ENCODE peak calls at places on chromosomes 13 and 19, in seven cellular contexts. Y, R, J, O, D, K and B are unnamed samples.

GRCh38 chr19:11288349-11288748 is 7.6 kb upstream of the TSPAN16 start:
- DNase-seq in Y (no peak), R (peak), J (no peak), O (no peak), D (no peak), K (peak), B (no peak)

GRCh38 chr13:48950507-48950886 is 25.2 kb upstream of the FNDC3A start:
- DNase-seq in Y (no peak), R (no peak), J (no peak), O (no peak), D (no peak), K (peak), B (no peak)

GRCh38 chr13:78589206-78589605 is 14.1 kb downstream of the POU4F1 start:
- DNase-seq in Y (no peak), R (no peak), J (peak), O (peak), D (no peak), K (peak), B (peak)

GRCh38 chr13:51584731-51585191 is 499 bp downstream of the WDFY2 start:
- DNase-seq in Y (peak), R (peak), J (peak), O (peak), D (peak), K (peak), B (peak)

GRCh38 chr19:35959040-35959967 is 23.1 kb downstream of the LRFN3 start:
- DNase-seq in Y (peak), R (no peak), J (peak), O (peak), D (no peak), K (no peak), B (no peak)

GRCh38 chr19:49591731-49592485 is 926 bp downstream of the PRR12 start:
- DNase-seq in Y (peak), R (peak), J (peak), O (no peak), D (no peak), K (peak), B (peak)

GRCh38 chr13:43805071-43805468 is 18.3 kb upstream of the ENOX1 start:
- DNase-seq in Y (no peak), R (peak), J (no peak), O (no peak), D (no peak), K (peak), B (peak)

GRCh38 chr13:46571189-46571901 is 18.4 kb downstream of the LRCH1 start:
- DNase-seq in Y (no peak), R (peak), J (no peak), O (no peak), D (peak), K (peak), B (peak)

GRCh38 chr19:16649734-16650133 is 10.2 kb downstream of the SMIM7 start:
- DNase-seq in Y (no peak), R (no peak), J (no peak), O (no peak), D (no peak), K (no peak), B (no peak)

GRCh38 chr13:50521750-50522149 is 321.7 kb downstream of the DLEU7 start:
- DNase-seq in Y (no peak), R (no peak), J (no peak), O (no peak), D (no peak), K (peak), B (peak)

GRCh38 chr13:61608138-61608537 is 192.5 kb upstream of the PCDH20 start:
- DNase-seq in Y (no peak), R (no peak), J (no peak), O (no peak), D (no peak), K (no peak), B (no peak)

GRCh38 chr13:46926856-46927625 is 30.2 kb upstream of the HTR2A start:
- DNase-seq in Y (no peak), R (no peak), J (no peak), O (no peak), D (no peak), K (peak), B (no peak)

GRCh38 chr19:58033741-58034475 is at the start of gene ZSCAN1:
- DNase-seq in Y (no peak), R (no peak), J (peak), O (peak), D (peak), K (peak), B (peak)

GRCh38 chr13:99926014-99926731 is 45.4 kb downstream of the ZIC5 start:
- DNase-seq in Y (no peak), R (peak), J (peak), O (peak), D (no peak), K (peak), B (peak)

GRCh38 chr19:46860125-46860845 is 512 bp upstream of the ARHGAP35 start:
- DNase-seq in Y (peak), R (peak), J (peak), O (peak), D (peak), K (peak), B (peak)

GRCh38 chr13:45231722-45232121 is 30.9 kb upstream of the KCTD4 start:
- DNase-seq in Y (no peak), R (no peak), J (no peak), O (no peak), D (no peak), K (peak), B (no peak)

GRCh38 chr13:31090921-31091624 is 70.6 kb downstream of the HSPH1 start:
- DNase-seq in Y (no peak), R (no peak), J (no peak), O (peak), D (peak), K (peak), B (peak)

GRCh38 chr13:32222046-32222676 is 93.0 kb downstream of the ZAR1L start:
- DNase-seq in Y (no peak), R (no peak), J (no peak), O (no peak), D (no peak), K (no peak), B (no peak)

GRCh38 chr13:26517931-26518330 is 39.6 kb upstream of the WASF3 start:
- DNase-seq in Y (no peak), R (no peak), J (peak), O (no peak), D (no peak), K (no peak), B (no peak)

GRCh38 chr19:50906217-50906616 is 5.0 kb downstream of the KLK4 start:
- DNase-seq in Y (peak), R (peak), J (peak), O (peak), D (no peak), K (no peak), B (no peak)

GRCh38 chr13:66162470-66162869 is 1067.7 kb downstream of the PCDH9 start:
- DNase-seq in Y (no peak), R (no peak), J (no peak), O (no peak), D (no peak), K (no peak), B (no peak)
- H3K4me3 ChIP-seq in Y (no peak), R (no peak), J (no peak), O (no peak), D (no peak), K (no peak), B (no peak)

GRCh38 chr19:38417146-38417543 is 8.9 kb downstream of the RASGRP4 start:
- DNase-seq in Y (no peak), R (no peak), J (no peak), O (no peak), D (no peak), K (no peak), B (no peak)
- H3K4me3 ChIP-seq in Y (no peak), R (no peak), J (no peak), O (no peak), D (no peak), K (no peak), B (no peak)

DNA sequence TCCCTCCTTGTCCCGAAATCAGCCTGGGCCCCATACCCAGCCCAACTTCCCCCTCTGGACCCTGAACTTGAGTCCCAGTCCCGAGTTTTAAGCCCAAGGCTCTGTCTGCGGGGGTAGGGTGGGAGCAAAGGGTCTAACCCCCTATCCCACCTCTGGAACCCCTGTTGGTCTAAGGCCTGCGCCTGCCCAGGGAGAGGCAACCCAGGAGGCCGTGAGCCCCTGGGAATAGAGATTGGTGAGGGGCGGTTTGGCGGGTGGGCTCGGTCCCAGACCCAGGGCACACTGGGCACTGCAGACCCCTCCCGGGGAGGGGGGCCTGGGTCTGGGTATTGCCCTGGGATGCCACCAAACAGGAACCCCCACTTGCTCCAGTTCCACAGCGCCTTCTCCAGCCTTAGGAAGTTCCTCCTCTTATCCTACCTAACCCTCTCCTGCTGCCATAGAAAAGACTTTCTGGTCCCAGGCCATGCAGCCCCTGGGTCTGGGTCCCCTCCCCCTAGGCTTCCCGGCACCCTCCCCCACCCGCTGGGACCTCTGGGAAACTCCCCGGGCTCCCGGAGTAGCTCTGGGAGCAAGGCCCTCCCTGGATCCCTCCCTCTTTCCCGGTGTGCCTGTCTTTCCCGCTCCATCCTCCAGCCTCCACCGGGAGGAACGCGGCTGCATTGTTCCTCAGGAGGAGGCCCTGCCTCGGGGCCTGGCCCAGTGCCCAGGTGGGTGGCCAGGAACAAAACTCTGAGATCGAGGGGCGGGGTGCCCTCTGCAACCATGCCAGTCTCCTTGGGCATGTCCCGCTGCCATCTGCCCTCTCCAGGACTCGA is 33.6 kb upstream of the NANOS3 start:
- DNase-seq in Y (no peak), R (peak), J (peak), O (no peak), D (peak), K (peak), B (peak)
- H3K4me3 ChIP-seq in Y (peak), R (peak), J (peak), O (peak), D (peak), K (peak), B (peak)

DNA sequence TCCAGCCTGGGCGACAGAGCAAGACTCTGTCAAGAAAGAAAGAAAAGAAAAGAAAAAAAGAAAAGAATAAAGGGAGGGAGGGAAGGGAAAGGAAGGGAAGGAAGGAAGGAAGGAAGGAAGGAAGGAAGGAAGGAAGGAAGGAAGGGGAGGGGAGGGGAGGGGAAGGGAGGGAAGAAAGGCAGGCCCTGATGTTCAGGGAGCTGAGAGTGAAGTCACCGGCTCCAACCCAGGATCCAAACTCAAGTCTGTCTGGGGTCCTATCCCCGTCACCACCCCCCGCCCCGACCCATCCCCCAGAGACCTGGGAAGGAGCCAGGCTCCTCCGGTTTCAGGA is 5.8 kb upstream of the RDH13 start:
- DNase-seq in Y (no peak), R (no peak), J (no peak), O (no peak), D (no peak), K (no peak), B (no peak)
- H3K4me3 ChIP-seq in Y (peak), R (peak), J (no peak), O (no peak), D (no peak), K (no peak), B (no peak)

DNA sequence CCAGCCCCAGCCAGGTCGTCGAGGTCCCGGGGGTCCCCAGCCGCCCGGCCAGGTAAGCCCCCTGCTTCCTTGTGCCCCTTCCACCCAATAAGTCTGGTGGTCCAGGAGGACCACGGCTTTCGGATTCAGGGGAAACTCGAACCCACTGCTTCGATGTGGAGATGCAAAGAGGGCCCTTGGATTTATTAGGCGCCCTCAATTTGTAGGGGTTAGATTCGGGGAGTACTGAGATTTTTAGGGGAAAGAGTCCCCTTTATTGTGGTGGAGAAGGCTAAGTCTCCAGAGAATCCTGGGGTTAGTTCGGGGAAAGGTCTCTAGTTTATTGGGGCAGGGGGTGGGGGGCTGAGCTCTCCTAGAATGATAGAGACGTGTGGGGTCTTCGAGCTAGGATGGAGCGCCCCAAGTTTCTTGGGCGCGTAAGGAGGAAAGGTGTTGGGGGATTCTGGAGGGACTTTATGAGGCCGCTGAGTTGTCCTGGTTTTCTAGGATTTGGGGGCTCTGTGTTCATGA is 3.8 kb upstream of the LTBP4 start:
- DNase-seq in Y (no peak), R (no peak), J (no peak), O (no peak), D (no peak), K (no peak), B (no peak)
- H3K4me3 ChIP-seq in Y (peak), R (peak), J (no peak), O (peak), D (peak), K (peak), B (peak)

DNA sequence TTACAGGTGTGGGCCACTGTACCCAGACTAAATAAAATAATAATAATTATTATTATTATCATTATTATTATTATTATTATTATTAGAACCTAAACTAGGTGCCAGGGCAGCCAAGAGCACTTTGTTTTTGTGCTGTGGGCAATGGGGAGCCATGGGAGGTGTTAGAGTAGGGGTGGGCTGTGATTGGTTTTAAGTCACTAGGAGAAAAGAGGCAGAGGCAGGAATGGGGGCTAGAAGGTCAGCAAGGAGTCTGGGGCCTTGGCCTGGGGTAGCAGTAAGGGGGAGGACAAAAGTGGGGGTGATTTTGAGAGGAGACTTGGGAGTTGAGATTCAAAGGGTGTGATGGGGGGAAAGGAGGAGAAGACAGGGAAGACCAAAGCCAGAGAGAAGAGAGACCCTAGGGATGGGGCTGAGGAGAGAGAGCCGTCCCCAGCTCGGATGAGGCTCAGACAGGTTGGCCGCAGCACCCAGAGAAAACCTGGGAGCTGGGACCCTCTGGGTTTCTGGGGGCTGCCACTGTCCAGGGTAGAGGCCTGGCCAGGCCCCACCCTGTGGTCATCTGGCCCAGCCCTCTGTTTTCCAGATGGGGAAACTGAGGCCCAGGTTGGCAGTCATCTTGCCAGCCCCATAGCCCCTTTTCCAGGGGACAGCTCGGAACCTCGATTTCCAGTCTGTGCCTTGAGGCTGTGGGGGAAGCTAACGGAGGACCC is 17.8 kb upstream of the BTBD2 start:
- DNase-seq in Y (no peak), R (no peak), J (no peak), O (no peak), D (no peak), K (no peak), B (no peak)
- H3K4me3 ChIP-seq in Y (no peak), R (peak), J (no peak), O (no peak), D (peak), K (no peak), B (no peak)